ENCODE peak calls at places on chromosomes 7 and 10, in six cellular contexts. M, Q, H, L, D and A are unnamed samples.

GRCh38 chr7:130998993-130999602 is 265.1 kb upstream of the KLF14 start:
- DNase-seq in M (no peak), Q (no peak), H (peak), L (no peak), D (no peak), A (no peak)

GRCh38 chr7:158779061-158779992 is 50.0 kb downstream of the ESYT2 start:
- DNase-seq in M (no peak), Q (no peak), H (no peak), L (no peak), D (no peak), A (no peak)

GRCh38 chr7:12638851-12639467 is 48.5 kb upstream of the ARL4A start:
- DNase-seq in M (no peak), Q (peak), H (peak), L (no peak), D (no peak), A (peak)

GRCh38 chr10:113953505-113954272 is 90.0 kb upstream of the ADRB1 start:
- DNase-seq in M (no peak), Q (no peak), H (no peak), L (no peak), D (no peak), A (no peak)

GRCh38 chr7:94351703-94352102 is 43.0 kb upstream of the COL1A2 start:
- DNase-seq in M (no peak), Q (no peak), H (no peak), L (no peak), D (no peak), A (no peak)

GRCh38 chr7:94584113-94584512 is 71.8 kb downstream of the SGCE start:
- DNase-seq in M (no peak), Q (peak), H (no peak), L (no peak), D (no peak), A (no peak)

GRCh38 chr7:119733480-119733879 is 539.5 kb upstream of the KCND2 start:
- DNase-seq in M (no peak), Q (no peak), H (peak), L (no peak), D (no peak), A (no peak)

GRCh38 chr10:73117976-73118743 is 7.9 kb downstream of the NUDT13 start:
- DNase-seq in M (no peak), Q (no peak), H (peak), L (no peak), D (no peak), A (no peak)

GRCh38 chr7:42650171-42650570 is 261.7 kb downstream of the C7orf25 start:
- DNase-seq in M (no peak), Q (no peak), H (no peak), L (no peak), D (no peak), A (no peak)

GRCh38 chr7:105581066-105581811 is at the start of gene EFCAB10:
- DNase-seq in M (no peak), Q (peak), H (peak), L (peak), D (peak), A (no peak)

GRCh38 chr10:121322046-121322445 is 276.2 kb downstream of the FGFR2 start:
- DNase-seq in M (no peak), Q (no peak), H (peak), L (no peak), D (no peak), A (no peak)

GRCh38 chr10:122307669-122308486 is 36.8 kb downstream of the BTBD16 start:
- DNase-seq in M (peak), Q (peak), H (peak), L (peak), D (no peak), A (peak)

GRCh38 chr10:48533951-48534720 is 70.7 kb downstream of the ARHGAP22 start:
- DNase-seq in M (no peak), Q (peak), H (no peak), L (no peak), D (no peak), A (peak)

GRCh38 chr10:101965075-101965765 is 90.8 kb downstream of the ARMH3 start:
- DNase-seq in M (no peak), Q (no peak), H (no peak), L (no peak), D (no peak), A (no peak)

GRCh38 chr7:81606078-81606863 is 163.6 kb downstream of the HGF start:
- DNase-seq in M (no peak), Q (no peak), H (no peak), L (no peak), D (no peak), A (no peak)

GRCh38 chr7:101167645-101168411 is 2.5 kb upstream of the VGF start:
- DNase-seq in M (no peak), Q (no peak), H (no peak), L (no peak), D (no peak), A (no peak)

GRCh38 chr7:23043441-23043840 is 29.5 kb upstream of the HYCC1 start:
- DNase-seq in M (no peak), Q (peak), H (no peak), L (no peak), D (no peak), A (no peak)

GRCh38 chr7:134778941-134779740 is at the start of gene CALD1:
- DNase-seq in M (peak), Q (peak), H (peak), L (peak), D (no peak), A (peak)
- TF ChIP-seq CTCF in M (no peak), Q (no peak), H (no peak), L (no peak), D (no peak), A (no peak)

GRCh38 chr10:87066178-87066577 is 28.5 kb downstream of the GLUD1 start:
- DNase-seq in M (no peak), Q (no peak), H (no peak), L (no peak), D (no peak), A (no peak)

GRCh38 chr10:87068281-87068680 is 26.4 kb downstream of the GLUD1 start:
- DNase-seq in M (no peak), Q (no peak), H (no peak), L (no peak), D (no peak), A (no peak)

GRCh38 chr10:87060280-87060928 is 34.2 kb downstream of the GLUD1 start:
- DNase-seq in M (no peak), Q (no peak), H (no peak), L (no peak), D (no peak), A (no peak)

GRCh38 chr10:87066865-87067264 is 27.8 kb downstream of the GLUD1 start:
- DNase-seq in M (no peak), Q (no peak), H (no peak), L (no peak), D (no peak), A (no peak)

DNA sequence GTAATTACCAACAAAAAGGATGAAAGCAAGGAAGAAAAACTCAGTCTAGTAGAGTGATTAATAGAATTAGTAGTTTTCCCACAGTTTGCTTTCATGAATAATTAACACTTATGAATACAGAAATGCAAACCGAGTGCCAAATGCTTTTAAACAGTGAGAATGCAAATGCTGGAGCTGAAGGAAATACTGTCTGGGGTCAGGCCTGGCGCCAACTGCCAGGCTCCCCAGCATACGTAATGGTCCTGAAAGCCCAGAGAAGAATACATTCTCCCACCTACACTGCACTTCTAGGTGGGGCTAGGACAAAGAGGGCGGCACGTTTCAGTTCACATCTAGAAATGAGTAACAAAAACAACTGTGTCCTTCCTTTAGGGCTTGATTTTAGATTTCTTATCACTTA is 30.0 kb downstream of the GLUD1 start:
- DNase-seq in M (no peak), Q (no peak), H (no peak), L (no peak), D (no peak), A (no peak)
- H3K4me3 ChIP-seq in M (no peak), Q (no peak), H (no peak), L (no peak), D (no peak), A (no peak)

GRCh38 chr10:43421201-43421507 is 12.2 kb upstream of the HNRNPF start:
- DNase-seq in M (no peak), Q (no peak), H (no peak), L (no peak), D (no peak), A (no peak)

GRCh38 chr10:43417950-43418768 is 9.2 kb upstream of the HNRNPF start:
- DNase-seq in M (no peak), Q (no peak), H (no peak), L (no peak), D (no peak), A (no peak)

GRCh38 chr10:43421519-43421918 is 12.5 kb upstream of the HNRNPF start:
- DNase-seq in M (no peak), Q (no peak), H (no peak), L (no peak), D (no peak), A (no peak)

GRCh38 chr10:43420369-43421200 is 11.6 kb upstream of the HNRNPF start:
- DNase-seq in M (no peak), Q (peak), H (peak), L (no peak), D (peak), A (no peak)

DNA sequence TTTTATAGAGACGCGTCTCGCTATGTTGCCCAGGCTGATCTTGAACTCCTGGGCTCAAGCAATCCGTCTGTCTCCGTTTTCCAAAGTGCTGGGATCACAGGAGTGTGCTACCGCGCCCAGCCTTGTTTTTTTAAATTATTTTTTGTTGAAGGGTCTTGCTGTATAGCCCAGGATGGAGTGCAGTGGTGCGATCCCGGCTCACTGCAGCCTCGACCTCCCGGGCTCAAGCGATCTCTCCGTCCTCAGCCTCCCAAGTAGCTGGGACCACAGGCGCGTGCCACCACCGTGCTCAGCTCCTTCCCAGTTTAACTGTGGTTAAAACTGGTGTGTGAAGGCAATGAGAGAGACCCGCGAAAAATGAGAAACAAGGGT is 11.0 kb upstream of the HNRNPF start:
- DNase-seq in M (no peak), Q (no peak), H (no peak), L (no peak), D (no peak), A (no peak)
- TF ChIP-seq CTCF in M (no peak), Q (no peak), H (no peak), L (no peak), D (no peak), A (no peak)

DNA sequence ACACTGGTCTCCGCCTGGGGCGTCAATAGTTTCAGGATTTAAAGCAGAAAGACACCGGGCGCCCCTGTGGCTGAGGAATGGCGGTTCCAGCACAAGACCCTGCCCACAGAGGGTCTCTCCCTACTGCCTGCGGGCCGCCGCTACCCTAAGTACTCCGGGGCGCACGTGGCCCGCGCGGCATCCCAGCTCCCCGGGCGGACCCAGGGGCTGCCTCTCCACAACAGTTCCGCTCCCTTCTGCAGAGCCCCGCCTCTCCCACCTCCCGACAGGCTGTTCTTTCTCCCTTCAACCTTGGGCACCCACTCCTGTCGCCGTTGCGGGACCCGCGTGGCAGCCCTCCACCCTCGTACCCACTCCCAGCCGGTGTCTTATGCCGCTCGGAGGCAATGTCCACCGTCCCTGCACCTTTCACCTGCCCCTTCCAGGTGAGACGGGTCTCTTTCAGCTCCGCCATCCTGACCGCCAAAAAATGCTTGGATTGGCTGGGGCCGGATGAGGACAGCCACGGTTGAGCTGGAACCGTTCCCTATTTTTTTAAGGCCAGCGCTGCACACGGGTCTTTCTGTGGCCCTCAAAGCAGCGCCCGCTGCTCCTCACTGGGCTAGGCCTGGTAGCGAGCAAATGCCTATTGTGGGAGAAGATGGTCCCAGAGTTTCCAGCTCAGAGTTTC is 1.6 kb upstream of the NKX2-3 start:
- DNase-seq in M (no peak), Q (no peak), H (no peak), L (no peak), D (no peak), A (no peak)
- H3K4me3 ChIP-seq in M (no peak), Q (no peak), H (no peak), L (no peak), D (no peak), A (no peak)

GRCh38 chr7:9600974-9601373 is 1167.6 kb downstream of the NXPH1 start:
- DNase-seq in M (no peak), Q (no peak), H (no peak), L (no peak), D (no peak), A (no peak)
- TF ChIP-seq CTCF in M (no peak), Q (no peak), H (no peak), L (peak), D (peak), A (no peak)

GRCh38 chr10:131021967-131022366 is 289.6 kb downstream of the TCERG1L start:
- DNase-seq in M (no peak), Q (no peak), H (no peak), L (no peak), D (no peak), A (no peak)
- H3K4me3 ChIP-seq in M (no peak), Q (no peak), H (no peak), L (no peak), D (no peak), A (no peak)

GRCh38 chr10:18653112-18653511 is 1.7 kb upstream of the NSUN6 start:
- DNase-seq in M (no peak), Q (no peak), H (no peak), L (no peak), D (no peak), A (no peak)

GRCh38 chr10:18649364-18649959 is 1.9 kb downstream of the NSUN6 start:
- DNase-seq in M (no peak), Q (no peak), H (no peak), L (no peak), D (no peak), A (no peak)

GRCh38 chr10:18647945-18648344 is 3.4 kb downstream of the NSUN6 start:
- DNase-seq in M (no peak), Q (no peak), H (no peak), L (no peak), D (no peak), A (no peak)

GRCh38 chr10:18650618-18651017 is 769 bp downstream of the NSUN6 start:
- DNase-seq in M (no peak), Q (no peak), H (no peak), L (no peak), D (no peak), A (no peak)

GRCh38 chr10:18651324-18652007 is at the start of gene NSUN6:
- DNase-seq in M (peak), Q (peak), H (peak), L (no peak), D (peak), A (no peak)
- TF ChIP-seq CTCF in M (no peak), Q (no peak), H (no peak), L (no peak), D (no peak), A (peak)

GRCh38 chr10:95414016-95414830 is 123.4 kb upstream of the PDLIM1 start:
- DNase-seq in M (no peak), Q (no peak), H (no peak), L (no peak), D (no peak), A (no peak)

GRCh38 chr10:95416270-95416669 is 125.5 kb upstream of the PDLIM1 start:
- DNase-seq in M (no peak), Q (no peak), H (no peak), L (no peak), D (no peak), A (no peak)

GRCh38 chr10:95415631-95416031 is 124.8 kb upstream of the PDLIM1 start:
- DNase-seq in M (no peak), Q (no peak), H (no peak), L (no peak), D (no peak), A (no peak)

GRCh38 chr10:95413608-95414007 is 122.8 kb upstream of the PDLIM1 start:
- DNase-seq in M (no peak), Q (no peak), H (no peak), L (no peak), D (no peak), A (no peak)

DNA sequence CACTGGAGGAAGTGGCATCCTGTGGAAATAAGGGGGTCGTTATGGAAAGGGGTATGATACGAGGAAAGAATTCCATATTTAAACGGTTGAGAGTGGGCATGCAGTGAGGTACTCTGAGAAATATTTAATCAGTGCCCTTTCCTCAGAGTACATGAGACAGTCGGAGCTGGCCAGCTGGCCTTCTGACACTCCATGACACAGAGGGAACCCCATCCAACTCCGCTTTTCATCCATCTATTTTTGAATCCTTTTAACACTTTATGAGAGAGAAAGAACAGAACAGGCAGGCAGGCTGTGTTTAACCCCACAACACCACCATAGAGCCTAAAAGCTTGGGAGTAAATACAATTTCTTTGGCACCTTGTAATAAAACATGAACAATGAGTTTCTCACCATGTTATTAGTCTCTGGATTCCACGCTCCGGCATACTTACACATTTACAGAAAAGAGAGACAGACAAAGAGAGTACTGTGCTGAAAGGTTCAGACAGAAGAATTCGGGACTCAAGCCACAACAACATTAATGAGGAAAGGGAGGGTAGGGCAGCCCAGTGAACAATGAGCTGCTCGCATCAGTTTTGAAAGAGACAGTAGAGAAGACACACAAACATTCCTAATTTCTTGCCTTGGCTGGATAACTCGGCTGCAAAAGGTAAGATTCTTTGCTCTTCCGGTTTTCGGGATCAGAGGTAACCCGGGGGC is 124.2 kb upstream of the PDLIM1 start:
- DNase-seq in M (no peak), Q (peak), H (peak), L (no peak), D (no peak), A (no peak)
- H3K4me3 ChIP-seq in M (no peak), Q (no peak), H (no peak), L (no peak), D (no peak), A (no peak)

GRCh38 chr10:12973149-12973718 is 28.3 kb downstream of the CCDC3 start:
- DNase-seq in M (no peak), Q (no peak), H (no peak), L (no peak), D (no peak), A (no peak)

GRCh38 chr10:12974123-12974844 is 27.2 kb downstream of the CCDC3 start:
- DNase-seq in M (no peak), Q (no peak), H (no peak), L (no peak), D (no peak), A (no peak)

GRCh38 chr10:12975906-12976305 is 25.6 kb downstream of the CCDC3 start:
- DNase-seq in M (no peak), Q (no peak), H (no peak), L (no peak), D (no peak), A (no peak)

GRCh38 chr10:12974845-12975199 is 26.7 kb downstream of the CCDC3 start:
- DNase-seq in M (no peak), Q (no peak), H (no peak), L (no peak), D (no peak), A (no peak)

GRCh38 chr10:12975266-12975665 is 26.2 kb downstream of the CCDC3 start:
- DNase-seq in M (no peak), Q (no peak), H (peak), L (no peak), D (no peak), A (no peak)
- TF ChIP-seq CTCF in M (no peak), Q (no peak), H (peak), L (peak), D (no peak), A (no peak)

DNA sequence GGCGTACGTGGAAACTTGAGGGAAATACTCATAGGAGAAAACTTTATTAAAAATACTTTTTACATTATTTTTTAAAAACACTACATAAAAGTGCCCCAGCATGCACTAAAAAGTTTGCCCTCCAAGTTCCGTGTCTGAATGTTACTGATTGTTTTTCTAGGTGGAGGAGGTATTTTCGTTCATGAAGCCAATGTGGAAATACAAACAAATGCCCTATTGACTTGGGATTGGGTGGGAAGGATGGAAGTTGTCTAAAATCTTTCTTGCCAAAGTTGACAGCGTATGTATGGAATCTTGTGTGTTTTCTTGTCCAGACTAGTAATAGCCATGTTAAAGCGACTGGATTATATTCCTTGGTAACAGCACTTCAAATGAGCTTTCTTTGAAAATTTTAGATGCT is 1.2 kb downstream of the PROSER2 start:
- DNase-seq in M (no peak), Q (peak), H (peak), L (no peak), D (no peak), A (no peak)
- H3K4me3 ChIP-seq in M (no peak), Q (peak), H (peak), L (no peak), D (peak), A (no peak)